ENCODE peak calls at places on chromosomes 3 and 15, in seven cellular contexts. J, Q, O, K, Y, M and X are unnamed samples.

GRCh38 chr3:161510510-161511260 is 14.1 kb downstream of the OTOL1 start:
- DNase-seq in J (no peak), Q (no peak), O (no peak), K (no peak), Y (no peak), M (no peak), X (no peak)

GRCh38 chr15:99371180-99372103 is 120.2 kb downstream of the LRRC28 start:
- DNase-seq in J (peak; percentile 60), Q (no peak), O (no peak), K (no peak), Y (no peak), M (no peak), X (no peak)

GRCh38 chr15:37109952-37110630 is 9.7 kb upstream of the MEIS2 start:
- DNase-seq in J (peak; percentile 61), Q (no peak), O (peak; percentile 51), K (no peak), Y (no peak), M (no peak), X (no peak)

GRCh38 chr3:134364061-134364935 is 9.9 kb downstream of the AMOTL2 start:
- DNase-seq in J (peak; percentile 99), Q (peak; percentile 94), O (peak; percentile 98), K (no peak), Y (peak; percentile 94), M (peak; percentile 96), X (no peak)

GRCh38 chr15:24772709-24773373 is 97.3 kb downstream of the NPAP1 start:
- DNase-seq in J (peak; percentile 86), Q (peak; percentile 62), O (peak; percentile 82), K (peak; percentile 69), Y (peak; percentile 64), M (peak; percentile 92), X (peak; percentile 42)

GRCh38 chr15:70852501-70853269 is 1.3 kb downstream of the LARP6 start:
- DNase-seq in J (peak; percentile 91), Q (no peak), O (no peak), K (no peak), Y (no peak), M (no peak), X (no peak)

GRCh38 chr3:72102057-72102711 is 317.2 kb upstream of the PROK2 start:
- DNase-seq in J (no peak), Q (no peak), O (no peak), K (no peak), Y (no peak), M (no peak), X (no peak)

GRCh38 chr15:39942101-39942752 is 8.3 kb downstream of the EIF2AK4 start:
- DNase-seq in J (peak; percentile 81), Q (no peak), O (no peak), K (no peak), Y (no peak), M (no peak), X (no peak)

GRCh38 chr15:63864186-63864585 is 30.4 kb upstream of the HERC1 start:
- DNase-seq in J (no peak), Q (no peak), O (no peak), K (no peak), Y (no peak), M (no peak), X (no peak)

GRCh38 chr15:84621358-84621979 is 20.7 kb downstream of the ZSCAN2 start:
- DNase-seq in J (no peak), Q (no peak), O (no peak), K (no peak), Y (no peak), M (no peak), X (no peak)

DNA sequence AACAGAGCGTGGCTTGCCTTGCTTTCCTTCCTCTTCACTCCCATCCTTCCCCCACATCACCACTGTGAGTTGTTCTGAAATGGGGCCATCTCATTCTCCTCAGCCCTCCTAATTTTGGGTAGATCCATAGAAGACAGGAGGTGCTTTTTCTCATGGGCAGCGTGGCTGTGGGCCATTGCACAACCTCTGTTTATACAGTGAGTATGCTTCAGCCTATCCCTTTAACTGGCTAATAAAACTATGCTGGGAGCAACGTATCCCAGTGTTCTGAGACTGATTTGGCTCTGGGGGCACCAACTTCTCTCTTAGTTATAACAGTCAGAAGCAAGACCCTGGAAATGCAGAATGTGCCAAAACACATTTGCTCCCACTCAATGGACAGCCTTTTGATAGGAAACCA is 97.1 kb upstream of the ICE2 start:
- DNase-seq in J (peak; percentile 59), Q (no peak), O (no peak), K (no peak), Y (no peak), M (peak; percentile 25), X (no peak)
- H3K4me1 ChIP-seq in J (peaks cover 13% of the 10 kb centered on the region), Q (peaks cover 8% of the 10 kb centered on the region), O (peaks cover 88% of the 10 kb centered on the region), K (peaks cover 99% of the 10 kb centered on the region), Y (peaks cover 11% of the 10 kb centered on the region), M (peaks cover 5% of the 10 kb centered on the region), X (peaks cover 72% of the 10 kb centered on the region)

GRCh38 chr15:92889390-92890113 is 10.6 kb upstream of the CHD2 start:
- DNase-seq in J (no peak), Q (no peak), O (no peak), K (no peak), Y (no peak), M (no peak), X (no peak)

GRCh38 chr15:92884813-92885461 is 15.2 kb upstream of the CHD2 start:
- DNase-seq in J (peak; percentile 59), Q (no peak), O (no peak), K (no peak), Y (no peak), M (no peak), X (no peak)

GRCh38 chr15:92886229-92886628 is 13.9 kb upstream of the CHD2 start:
- DNase-seq in J (peak; percentile 21), Q (no peak), O (no peak), K (no peak), Y (no peak), M (no peak), X (no peak)

GRCh38 chr15:92886815-92887214 is 13.3 kb upstream of the CHD2 start:
- DNase-seq in J (no peak), Q (no peak), O (no peak), K (no peak), Y (no peak), M (no peak), X (no peak)

GRCh38 chr15:92887869-92888268 is 12.3 kb upstream of the CHD2 start:
- DNase-seq in J (no peak), Q (no peak), O (no peak), K (no peak), Y (no peak), M (no peak), X (no peak)
- H3K4me3 ChIP-seq in J (peak overlapping the region; percentile 25), Q (no peak overlapping the region), O (peak overlapping the region; percentile 83), K (no peak overlapping the region), Y (peak overlapping the region; percentile 67), M (no peak overlapping the region), X (peak overlapping the region; percentile 30)

GRCh38 chr3:13495921-13496723 is 16.0 kb downstream of the HDAC11 start:
- DNase-seq in J (peak; percentile 97), Q (peak; percentile 71), O (peak; percentile 89), K (peak; percentile 68), Y (peak; percentile 86), M (peak; percentile 90), X (peak; percentile 41)
- H3K27ac ChIP-seq in J (peak overlapping the region; percentile 71), Q (no peak overlapping the region), O (no peak overlapping the region), K (no peak overlapping the region), Y (no peak overlapping the region), M (no peak overlapping the region), X (no peak overlapping the region)

GRCh38 chr3:172143739-172144497 is 104.5 kb downstream of the FNDC3B start:
- DNase-seq in J (no peak), Q (no peak), O (no peak), K (no peak), Y (no peak), M (no peak), X (no peak)
- H3K4me1 ChIP-seq in J (peaks cover 53% of the 10 kb centered on the region), Q (peaks cover 14% of the 10 kb centered on the region), O (peaks cover 64% of the 10 kb centered on the region), K (peaks cover 12% of the 10 kb centered on the region), Y (peaks cover 39% of the 10 kb centered on the region), M (peaks cover 41% of the 10 kb centered on the region), X (peaks cover 4% of the 10 kb centered on the region)

GRCh38 chr3:98966434-98966833 is 64.9 kb upstream of the DCBLD2 start:
- DNase-seq in J (no peak), Q (no peak), O (no peak), K (no peak), Y (no peak), M (no peak), X (no peak)

GRCh38 chr3:98962189-98962930 is 60.9 kb upstream of the DCBLD2 start:
- DNase-seq in J (peak; percentile 93), Q (no peak), O (no peak), K (no peak), Y (no peak), M (peak; percentile 5), X (no peak)

GRCh38 chr3:98962951-98963350 is 61.5 kb upstream of the DCBLD2 start:
- DNase-seq in J (peak; percentile 69), Q (no peak), O (no peak), K (no peak), Y (no peak), M (no peak), X (no peak)

GRCh38 chr3:98966862-98967554 is 65.5 kb upstream of the DCBLD2 start:
- DNase-seq in J (peak; percentile 54), Q (no peak), O (no peak), K (no peak), Y (no peak), M (no peak), X (no peak)

GRCh38 chr3:98964784-98965183 is 63.3 kb upstream of the DCBLD2 start:
- DNase-seq in J (no peak), Q (no peak), O (no peak), K (no peak), Y (no peak), M (no peak), X (no peak)
- H3K4me3 ChIP-seq in J (no peak overlapping the region), Q (no peak overlapping the region), O (no peak overlapping the region), K (no peak overlapping the region), Y (no peak overlapping the region), M (no peak overlapping the region), X (no peak overlapping the region)

DNA sequence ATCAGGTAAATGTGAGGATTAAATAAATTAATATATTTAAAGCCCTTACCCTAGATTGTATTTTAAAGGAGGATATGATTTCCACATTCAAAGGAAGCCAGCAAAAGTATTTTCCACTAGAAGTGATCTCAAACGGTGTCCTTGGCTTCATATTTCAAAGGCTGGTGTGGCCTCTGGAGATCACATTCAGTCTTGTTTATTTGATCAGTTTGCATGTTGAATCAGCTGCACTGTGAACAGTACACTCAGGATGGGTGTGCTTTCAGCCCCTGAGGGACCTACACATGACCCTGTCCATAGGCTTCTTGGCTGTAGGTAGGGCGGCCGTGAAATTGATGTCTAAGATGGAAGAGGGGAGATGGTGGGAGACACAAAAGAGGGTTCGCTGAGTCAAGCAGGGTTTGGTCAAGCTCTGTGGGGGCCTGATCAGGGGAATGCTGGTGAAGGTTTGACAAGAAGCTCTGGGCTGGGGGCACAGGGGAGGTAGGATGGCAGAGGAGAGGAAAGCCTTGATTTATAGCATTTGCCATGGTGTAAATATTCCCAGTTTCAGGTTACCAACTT is 21.9 kb downstream of the CYP8B1 start:
- DNase-seq in J (no peak), Q (no peak), O (no peak), K (no peak), Y (no peak), M (no peak), X (no peak)
- H3K27ac ChIP-seq in J (no peak overlapping the region), Q (no peak overlapping the region), O (no peak overlapping the region), K (no peak overlapping the region), Y (no peak overlapping the region), M (peak overlapping the region; percentile 71), X (no peak overlapping the region)